ENCODE peak calls at places on chromosomes 4 and X, in seven cellular contexts. S is stimulated activated CD4-positive, alpha-beta T cell treated with anti-CD3 and anti-CD28 coated beads, Interleukin-1b, Interleukin-23, amount 100 ng/mL, for 4 hours; W is activated gamma-delta T cell treated with Interleukin-2 at 50 U/mL for 16 hours; Z is activated T-cell treated with anti-CD3 and anti-CD28 coated beads, Interleukin-2, amount 50 U/mL, for 72 hours; C is NCI-H1694 treated with DMSO at 0.1 percent for 48 hours; I is B cell; B is tibial nerve. O is an unnamed sample.

GRCh38 chr4:16687845-16688244 is 210.6 kb downstream of the LDB2 start:
- DNase-seq in Z (no peak), C (no peak), I (no peak), W (no peak), B (no peak), S (no peak), O (no peak)

GRCh38 chr4:170007113-170007512 is 19.1 kb downstream of the MFAP3L start:
- DNase-seq in C (no peak), B (no peak), S (no peak), Z (no peak), I (no peak), W (no peak), O (no peak)

GRCh38 chrX:112654871-112655270 is 24.9 kb downstream of the LHFPL1 start:
- DNase-seq in S (no peak), B (no peak), W (no peak), I (no peak), Z (no peak), C (no peak), O (no peak)

GRCh38 chr4:103050736-103051436 is 25.7 kb downstream of the SLC9B2 start:
- DNase-seq in C (no peak), B (no peak), S (no peak), Z (no peak), W (no peak), I (no peak), O (no peak)

GRCh38 chr4:110135523-110135922 is 62.9 kb downstream of the ELOVL6 start:
- DNase-seq in C (no peak), S (no peak), I (no peak), W (no peak), Z (no peak), B (no peak), O (no peak)

GRCh38 chr4:26032142-26032541 is 118.1 kb downstream of the SMIM20 start:
- DNase-seq in W (no peak), S (no peak), C (no peak), B (no peak), I (no peak), Z (no peak), O (no peak)

GRCh38 chr4:76570141-76570989 is 135.3 kb downstream of the SHROOM3 start:
- DNase-seq in C (no peak), B (no peak), I (no peak), Z (no peak), W (no peak), S (no peak), O (peak)

GRCh38 chr4:122047706-122048425 is 96.0 kb upstream of the TRPC3 start:
- DNase-seq in Z (no peak), B (no peak), C (no peak), S (no peak), W (no peak), I (no peak), O (no peak)

GRCh38 chrX:12434493-12434892 is 296.2 kb downstream of the FRMPD4 start:
- DNase-seq in B (no peak), W (no peak), I (no peak), S (no peak), Z (no peak), C (no peak), O (no peak)

GRCh38 chrX:123731987-123732678 is 719 bp downstream of the THOC2 start:
- DNase-seq in S (no peak), W (no peak), C (no peak), B (no peak), I (peak), Z (peak), O (no peak)

GRCh38 chrX:2469196-2469685 is 31.5 kb downstream of the DHRSX start:
- DNase-seq in C (no peak), I (no peak), Z (no peak), B (no peak), S (no peak), W (no peak), O (no peak)

GRCh38 chrX:120087289-120088017 is 10.0 kb upstream of the RHOXF2B start:
- DNase-seq in I (no peak), C (no peak), S (no peak), W (no peak), Z (no peak), B (no peak), O (no peak)

GRCh38 chrX:109475174-109475891 is 6.6 kb downstream of the GUCY2F start:
- DNase-seq in B (peak), W (no peak), C (peak), I (no peak), Z (peak), S (no peak), O (no peak)

GRCh38 chrX:103398321-103398937 is 22.1 kb downstream of the BEX3 start:
- DNase-seq in B (no peak), S (no peak), C (no peak), W (no peak), I (no peak), Z (no peak), O (no peak)

GRCh38 chr4:4990857-4991540 is 28.3 kb downstream of the CYTL1 start:
- DNase-seq in W (no peak), I (no peak), C (no peak), Z (no peak), S (no peak), B (peak), O (peak)

O was measured in PC-9.